ENCODE peak calls at places on chromosome 7, in four cellular contexts. V, Y, Z and Q are unnamed samples.
A peak's percentile ranks its signal among the peaks of the same experiment; 100 is the strongest.

GRCh38 chr7:100588438-100588837 is 2.3 kb downstream of the FBXO24 start:
- DNase-seq in V (peak; percentile 66), Y (no peak), Z (no peak), Q (no peak)

GRCh38 chr7:157558875-157559595 is 222.2 kb downstream of the DNAJB6 start:
- DNase-seq in V (no peak), Y (no peak), Z (no peak), Q (no peak)

GRCh38 chr7:129514683-129515082 is 12.4 kb downstream of the SMKR1 start:
- DNase-seq in V (peak; percentile 75), Y (peak; percentile 75), Z (no peak), Q (peak; percentile 35)

GRCh38 chr7:20834656-20835055 is 48.0 kb upstream of the SP8 start:
- DNase-seq in V (no peak), Y (no peak), Z (no peak), Q (peak; percentile 22)

GRCh38 chr7:95951997-95952795 is 179.8 kb downstream of the DYNC1I1 start:
- DNase-seq in V (no peak), Y (no peak), Z (no peak), Q (no peak)

GRCh38 chr7:138875794-138876193 is 77.8 kb upstream of the ATP6V0A4 start:
- DNase-seq in V (peak; percentile 57), Y (peak; percentile 70), Z (no peak), Q (peak; percentile 55)

GRCh38 chr7:41870505-41871138 is 167.7 kb upstream of the INHBA start:
- DNase-seq in V (peak; percentile 18), Y (no peak), Z (no peak), Q (no peak)

GRCh38 chr7:157805716-157806115 is 468.9 kb downstream of the DNAJB6 start:
- DNase-seq in V (no peak), Y (no peak), Z (no peak), Q (no peak)

GRCh38 chr7:73852500-73852899 is 8.5 kb upstream of the TMEM270 start:
- DNase-seq in V (no peak), Y (no peak), Z (no peak), Q (no peak)

GRCh38 chr7:66366701-66367100 is 161.6 kb downstream of the TPST1 start:
- DNase-seq in V (peak; percentile 41), Y (no peak), Z (no peak), Q (no peak)

GRCh38 chr7:6480323-6480660 is 32.5 kb upstream of the DAGLB start:
- DNase-seq in V (no peak), Y (no peak), Z (no peak), Q (no peak)

GRCh38 chr7:55280031-55280454 is 85.1 kb upstream of the LANCL2 start:
- DNase-seq in V (peak; percentile 84), Y (peak; percentile 83), Z (peak; percentile 59), Q (peak; percentile 74)

GRCh38 chr7:142176901-142177300 is 65.4 kb downstream of the MGAM2 start:
- DNase-seq in V (no peak), Y (no peak), Z (no peak), Q (peak; percentile 36)

GRCh38 chr7:22726849-22727792 is at the start of gene IL6:
- DNase-seq in V (peak; percentile 93), Y (peak; percentile 97), Z (no peak), Q (peak; percentile 86)

GRCh38 chr7:22725585-22725984 is 1.4 kb upstream of the IL6 start:
- DNase-seq in V (peak; percentile 49), Y (peak; percentile 51), Z (peak; percentile 27), Q (no peak)

GRCh38 chr7:22724861-22725260 is 2.1 kb upstream of the IL6 start:
- DNase-seq in V (no peak), Y (no peak), Z (no peak), Q (no peak)

GRCh38 chr7:22728416-22729029 is 1.5 kb downstream of the IL6 start:
- DNase-seq in V (peak; percentile 75), Y (peak; percentile 68), Z (peak; percentile 55), Q (peak; percentile 66)

GRCh38 chr7:22726345-22726848 is 603 bp upstream of the IL6 start:
- DNase-seq in V (peak; percentile 88), Y (peak; percentile 90), Z (peak; percentile 37), Q (peak; percentile 86)
- TF ChIP-seq CTCF in V (peak; percentile 68), Y (peak; percentile 80), Z (peak; percentile 56), Q (peak; percentile 63)

DNA sequence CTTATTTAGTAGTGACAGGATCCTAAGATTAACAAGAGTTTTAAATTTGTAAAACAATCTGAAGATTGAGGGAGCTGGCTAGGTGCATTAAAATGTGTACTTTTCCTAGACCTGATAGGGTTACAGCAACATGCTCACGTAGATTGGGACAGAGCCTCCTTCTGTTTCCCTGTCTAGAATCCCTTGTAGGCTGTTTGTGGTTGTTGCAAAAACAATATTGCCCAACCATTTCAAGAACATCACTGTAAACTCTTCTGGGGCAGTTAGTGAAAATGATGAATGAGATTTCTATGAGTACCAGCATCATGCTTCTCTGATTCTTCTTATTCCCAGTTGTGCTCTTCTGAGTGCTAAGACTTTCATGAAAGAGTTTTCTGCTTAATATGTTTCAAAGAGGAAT is 14.7 kb upstream of the CPED1 start:
- DNase-seq in V (no peak), Y (peak; percentile 39), Z (no peak), Q (no peak)
- TF ChIP-seq CTCF in V (no peak), Y (no peak), Z (no peak), Q (no peak)

GRCh38 chr7:52168085-52168484 is 851.5 kb upstream of the COBL start:
- DNase-seq in V (no peak), Y (no peak), Z (no peak), Q (peak; percentile 27)
- TF ChIP-seq CTCF in V (no peak), Y (no peak), Z (peak; percentile 15), Q (peak; percentile 32)

DNA sequence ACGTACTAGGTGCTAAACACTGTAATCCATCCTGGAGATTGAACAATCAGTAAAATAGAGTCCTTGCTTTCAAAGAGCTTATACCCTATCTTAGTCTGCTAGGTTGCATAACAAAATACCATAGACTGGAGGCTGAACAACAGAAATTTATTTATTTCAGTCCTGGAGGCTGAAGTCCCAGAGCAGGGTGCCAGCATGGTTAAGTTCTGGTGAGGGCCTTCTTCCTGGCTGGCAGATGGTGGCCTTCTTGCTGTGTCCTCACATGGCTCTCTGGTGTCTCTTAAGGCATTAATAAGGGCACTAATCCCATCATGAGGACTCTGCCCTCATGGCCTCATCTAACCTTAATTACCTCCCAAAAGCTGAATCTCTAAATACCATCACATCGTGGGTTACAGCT is 43.1 kb upstream of the ICA1 start:
- DNase-seq in V (no peak), Y (no peak), Z (no peak), Q (no peak)
- TF ChIP-seq CTCF in V (no peak), Y (no peak), Z (no peak), Q (no peak)

GRCh38 chr7:99525713-99526440 is 21.4 kb downstream of the ZKSCAN5 start:
- DNase-seq in V (peak; percentile 28), Y (peak; percentile 30), Z (peak; percentile 13), Q (peak; percentile 16)
- TF ChIP-seq CTCF in V (peak; percentile 20), Y (peak; percentile 47), Z (peak; percentile 36), Q (peak; percentile 20)